ENCODE peak calls at places on chromosomes 12 and 14, in seven cellular contexts. L, R, H, J, G, M and U are unnamed samples. For H3K36me3, the result is how much of the 10 kb centered on the place peaks cover.

GRCh38 chr14:96627386-96627785 is 125.2 kb downstream of the PAPOLA start:
- DNase-seq in L (no peak), R (no peak), H (no peak), J (no peak), G (no peak), M (no peak), U (no peak)

GRCh38 chr12:79778802-79779201 is 88.0 kb upstream of the PAWR start:
- DNase-seq in L (no peak), R (no peak), H (no peak), J (no peak), G (no peak), M (no peak), U (no peak)

GRCh38 chr12:121801601-121802484 is 2.0 kb upstream of the SETD1B start:
- DNase-seq in L (no peak), R (no peak), H (no peak), J (no peak), G (no peak), M (no peak), U (no peak)

GRCh38 chr12:27703720-27704452 is 6.7 kb upstream of the MRPS35 start:
- DNase-seq in L (peak), R (peak), H (peak), J (peak), G (peak), M (peak), U (peak)

GRCh38 chr12:113772505-113773030 is 193.6 kb downstream of the RBM19 start:
- DNase-seq in L (no peak), R (no peak), H (no peak), J (no peak), G (no peak), M (no peak), U (no peak)

GRCh38 chr12:54968181-54968730 is 16.3 kb downstream of the TESPA1 start:
- DNase-seq in L (no peak), R (no peak), H (no peak), J (no peak), G (no peak), M (no peak), U (no peak)

GRCh38 chr12:1769809-1770494 is 50.4 kb upstream of the LRTM2 start:
- DNase-seq in L (peak), R (no peak), H (no peak), J (no peak), G (no peak), M (no peak), U (no peak)

GRCh38 chr12:123712780-123713319 is 697 bp downstream of the ATP6V0A2 start:
- DNase-seq in L (peak), R (no peak), H (no peak), J (no peak), G (no peak), M (no peak), U (no peak)

GRCh38 chr12:65941388-65941787 is 117.1 kb downstream of the HMGA2 start:
- DNase-seq in L (no peak), R (no peak), H (no peak), J (no peak), G (no peak), M (no peak), U (no peak)

GRCh38 chr14:65019944-65020566 is 33.4 kb downstream of the FNTB start:
- DNase-seq in L (peak), R (peak), H (peak), J (peak), G (no peak), M (no peak), U (peak)

GRCh38 chr14:101880016-101880297 is 84.4 kb upstream of the DYNC1H1 start:
- DNase-seq in L (no peak), R (no peak), H (no peak), J (no peak), G (no peak), M (no peak), U (no peak)

GRCh38 chr14:101882141-101882935 is 82.0 kb upstream of the DYNC1H1 start:
- DNase-seq in L (no peak), R (no peak), H (no peak), J (no peak), G (no peak), M (no peak), U (no peak)

GRCh38 chr14:101879212-101880015 is 85.0 kb upstream of the DYNC1H1 start:
- DNase-seq in L (no peak), R (no peak), H (no peak), J (no peak), G (no peak), M (no peak), U (no peak)

GRCh38 chr14:101878222-101879211 is 85.9 kb upstream of the DYNC1H1 start:
- DNase-seq in L (no peak), R (no peak), H (no peak), J (no peak), G (no peak), M (no peak), U (no peak)

GRCh38 chr14:101881426-101881825 is 82.9 kb upstream of the DYNC1H1 start:
- DNase-seq in L (no peak), R (no peak), H (no peak), J (no peak), G (no peak), M (no peak), U (no peak)
- H3K36me3 ChIP-seq in L (under half), R (under half), H (half or more), J (under half), G (under half), M (under half), U (under half)

DNA sequence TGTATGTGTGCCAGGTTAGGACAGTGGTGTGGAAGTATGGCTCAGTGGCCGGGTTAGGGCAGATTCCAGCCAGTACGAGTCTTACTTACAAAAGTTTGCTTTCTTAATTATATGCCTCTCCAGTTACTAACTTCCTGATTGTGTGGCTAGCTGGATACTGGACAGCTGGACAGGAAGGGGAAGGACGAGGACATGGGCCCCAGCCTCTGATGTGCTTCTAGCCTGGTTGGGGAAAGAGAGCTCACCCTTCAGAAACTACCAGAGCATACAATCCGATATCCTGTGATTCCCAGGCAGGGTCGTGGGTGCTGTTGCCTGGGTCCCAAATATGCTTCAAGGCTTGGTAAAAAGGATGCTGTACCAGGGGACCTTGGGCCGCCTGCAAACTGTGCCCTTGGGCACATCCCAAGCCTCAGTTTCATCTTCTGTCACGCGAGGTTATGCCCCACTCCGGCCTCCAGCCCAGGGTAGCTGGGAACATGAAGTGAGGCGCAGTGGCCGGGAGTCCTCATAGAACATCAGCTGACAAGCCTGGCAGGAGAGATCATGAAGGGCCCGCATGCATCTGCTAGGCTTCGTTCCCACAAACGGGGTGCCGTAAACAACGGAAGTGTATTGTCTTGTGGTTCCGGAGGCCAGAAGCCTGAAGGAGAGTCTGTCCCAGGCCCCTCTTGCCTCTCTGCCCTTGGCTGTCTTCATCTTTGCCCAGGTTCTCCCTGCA is 23.2 kb upstream of the RIN3 start:
- DNase-seq in L (no peak), R (no peak), H (no peak), J (no peak), G (no peak), M (no peak), U (no peak)
- TF ChIP-seq SIN3A in L (no peak), R (no peak), H (no peak), J (no peak), G (no peak), M (no peak), U (no peak)

GRCh38 chr14:67265131-67265530 is 23.9 kb downstream of the PALS1 start:
- DNase-seq in L (no peak), R (no peak), H (no peak), J (no peak), G (no peak), M (no peak), U (no peak)
- H3K36me3 ChIP-seq in L (under half), R (under half), H (under half), J (under half), G (under half), M (under half), U (under half)

DNA sequence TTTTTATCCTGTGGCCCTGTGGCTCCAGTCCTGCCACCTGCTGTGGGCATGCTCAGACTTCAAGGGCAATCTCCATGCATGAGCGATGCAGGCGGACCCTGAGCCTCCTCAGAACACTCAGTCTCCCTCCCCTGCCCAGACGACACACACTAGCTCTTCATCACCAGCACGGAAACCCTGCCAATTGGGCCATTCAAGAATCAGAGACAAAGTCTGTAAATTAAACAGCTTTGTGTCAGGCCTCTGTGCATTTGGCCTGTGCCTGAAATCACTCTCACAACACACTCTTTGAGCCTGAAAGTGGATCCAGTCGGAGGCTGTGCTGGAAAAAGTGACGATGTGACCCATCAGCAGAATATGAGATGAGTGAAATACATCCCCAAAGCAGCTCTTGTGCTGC is 12.5 kb downstream of the POU6F1 start:
- DNase-seq in L (no peak), R (no peak), H (no peak), J (no peak), G (no peak), M (no peak), U (no peak)
- TF ChIP-seq SIN3A in L (no peak), R (no peak), H (no peak), J (no peak), G (no peak), M (no peak), U (no peak)

GRCh38 chr14:22872833-22873520 is 1.4 kb downstream of the LRP10 start:
- DNase-seq in L (no peak), R (no peak), H (no peak), J (no peak), G (no peak), M (no peak), U (no peak)
- H3K36me3 ChIP-seq in L (under half), R (under half), H (under half), J (under half), G (under half), M (under half), U (under half)

DNA sequence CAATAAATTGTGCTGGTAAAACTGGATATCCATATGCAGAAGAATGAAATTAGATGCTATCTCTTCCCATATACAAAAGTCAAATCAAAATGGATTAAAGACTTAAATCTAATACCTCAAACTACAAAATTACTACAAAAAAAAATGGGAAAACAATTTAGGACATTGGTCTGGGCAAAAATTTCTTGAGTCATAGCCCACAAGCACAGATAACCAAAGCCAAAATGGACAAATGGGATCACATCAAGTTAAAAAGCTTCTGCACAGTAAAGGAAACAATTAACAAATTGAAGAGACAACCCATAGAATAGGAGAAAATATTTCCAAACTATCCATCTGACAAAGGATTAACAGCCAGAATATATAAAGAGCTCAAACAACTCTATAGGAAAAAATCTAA is 264.6 kb downstream of the NUAK1 start:
- DNase-seq in L (no peak), R (no peak), H (no peak), J (no peak), G (no peak), M (no peak), U (no peak)
- TF ChIP-seq SIN3A in L (no peak), R (no peak), H (no peak), J (no peak), G (no peak), M (no peak), U (no peak)

GRCh38 chr14:95449131-95449530 is 67.3 kb downstream of the SYNE3 start:
- DNase-seq in L (no peak), R (no peak), H (peak), J (no peak), G (no peak), M (no peak), U (no peak)
- H3K36me3 ChIP-seq in L (under half), R (under half), H (under half), J (under half), G (under half), M (under half), U (under half)

DNA sequence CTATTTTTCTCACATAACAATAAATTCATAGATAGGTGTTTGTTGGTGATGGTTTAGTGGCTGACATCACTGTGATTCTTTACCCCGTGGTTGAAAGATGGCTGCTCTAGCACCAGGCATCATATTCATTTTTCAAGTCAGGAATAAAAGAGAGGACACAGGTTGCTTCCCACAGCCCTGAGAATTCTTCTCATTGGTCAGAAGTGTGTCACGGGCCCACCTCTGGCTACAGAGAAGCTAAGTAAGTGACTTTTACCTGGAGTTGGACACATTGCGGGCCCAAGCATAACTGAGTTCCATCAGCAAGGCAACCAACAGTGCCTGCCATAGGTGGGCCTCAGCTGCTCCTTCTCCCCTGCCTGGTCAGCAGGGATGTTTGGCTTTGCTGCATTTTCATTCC is 27.6 kb upstream of the FGF23 start:
- DNase-seq in L (no peak), R (no peak), H (no peak), J (no peak), G (no peak), M (no peak), U (no peak)
- TF ChIP-seq SIN3A in L (no peak), R (no peak), H (no peak), J (no peak), G (no peak), M (no peak), U (no peak)

GRCh38 chr14:31161274-31161673 is 46.3 kb downstream of the HECTD1 start:
- DNase-seq in L (no peak), R (no peak), H (no peak), J (no peak), G (no peak), M (no peak), U (no peak)

GRCh38 chr14:31166271-31166561 is 41.4 kb downstream of the HECTD1 start:
- DNase-seq in L (no peak), R (no peak), H (no peak), J (no peak), G (no peak), M (no peak), U (no peak)

GRCh38 chr14:31164115-31164514 is 43.5 kb downstream of the HECTD1 start:
- DNase-seq in L (peak), R (no peak), H (no peak), J (no peak), G (no peak), M (no peak), U (no peak)

GRCh38 chr14:31159682-31160296 is 47.8 kb downstream of the HECTD1 start:
- DNase-seq in L (no peak), R (peak), H (no peak), J (no peak), G (no peak), M (no peak), U (no peak)

DNA sequence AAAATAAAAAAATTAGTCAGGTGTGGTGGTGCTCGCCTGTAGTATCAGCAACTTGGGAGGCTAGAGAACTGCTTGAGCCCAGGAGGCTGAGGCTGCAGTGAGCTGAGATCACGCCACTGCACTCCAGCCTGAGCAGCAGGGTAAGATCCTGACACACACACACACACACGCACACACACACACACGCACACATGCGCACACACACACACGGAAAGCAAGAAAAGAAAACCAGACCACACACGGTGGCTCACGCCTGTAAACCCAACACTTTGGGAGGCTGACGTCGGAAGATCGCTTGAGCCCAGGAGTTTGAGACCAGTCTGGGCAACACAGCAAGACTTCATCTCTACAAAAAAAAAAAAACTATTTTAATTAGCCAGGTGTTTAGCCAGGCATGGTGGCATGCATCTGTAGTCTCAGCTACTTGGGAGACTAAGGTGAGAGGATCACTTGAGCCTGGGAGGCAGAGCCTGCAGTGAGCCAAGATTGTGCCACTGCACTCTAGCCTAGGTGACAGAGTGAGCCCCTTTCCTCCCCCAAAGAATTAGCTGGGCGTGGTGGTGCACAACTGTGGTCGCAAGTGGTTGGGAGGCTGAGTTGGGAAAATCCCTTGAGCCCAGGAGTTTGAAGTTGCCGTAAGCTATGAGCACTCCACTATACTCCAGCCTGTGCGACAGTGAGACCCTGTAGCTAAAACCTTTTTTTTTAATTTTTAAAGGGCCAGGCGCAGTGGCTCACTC is 44.5 kb downstream of the HECTD1 start:
- DNase-seq in L (no peak), R (no peak), H (no peak), J (no peak), G (no peak), M (no peak), U (no peak)
- H3K36me3 ChIP-seq in L (under half), R (under half), H (half or more), J (under half), G (under half), M (under half), U (under half)